ENCODE peak calls at places on chromosomes 4 and X, in six cellular contexts. G is colonic mucosa, X is AG10803, C is WTC11, Z is GM20000, V is M059J. I is an unnamed sample.
A peak's percentile ranks its signal among the peaks of the same experiment; 100 is the strongest.

GRCh38 chrX:642436-643210 is 12.0 kb downstream of the SHOX start:
- DNase-seq in G (no peak), X (no peak), C (no peak), Z (no peak), V (no peak), I (no peak)

GRCh38 chr4:73599182-73599581 is 21.1 kb downstream of the RASSF6 start:
- DNase-seq in G (peak; percentile 85), X (peak; percentile 52), C (peak; percentile 40), Z (no peak), V (peak; percentile 70), I (peak; percentile 93)

GRCh38 chr4:8695237-8696219 is 103.0 kb downstream of the CPZ start:
- DNase-seq in G (no peak), X (no peak), C (no peak), Z (no peak), V (no peak), I (no peak)

GRCh38 chr4:184282251-184282713 is 64.6 kb upstream of the ENPP6 start:
- DNase-seq in G (peak; percentile 75), X (no peak), C (peak; percentile 31), Z (no peak), V (no peak), I (peak; percentile 15)

GRCh38 chrX:131918839-131919238 is 104.3 kb upstream of the STK26 start:
- DNase-seq in G (no peak), X (no peak), C (no peak), Z (no peak), V (no peak), I (no peak)

GRCh38 chrX:73267206-73267605 is 52.6 kb upstream of the NAP1L2 start:
- DNase-seq in G (no peak), X (no peak), C (no peak), Z (no peak), V (no peak), I (no peak)

GRCh38 chr4:121034010-121034409 is 38.3 kb downstream of the NDNF start:
- DNase-seq in G (peak; percentile 29), X (peak; percentile 84), C (no peak), Z (no peak), V (no peak), I (peak; percentile 46)

GRCh38 chr4:155433636-155434360 is 57.0 kb upstream of the MAP9 start:
- DNase-seq in G (no peak), X (no peak), C (no peak), Z (no peak), V (peak; percentile 68), I (peak; percentile 8)

GRCh38 chr4:2083116-2083825 is 24.1 kb downstream of the NAT8L start:
- DNase-seq in G (peak; percentile 6), X (no peak), C (no peak), Z (no peak), V (no peak), I (no peak)

GRCh38 chr4:1136028-1136427 is 22.7 kb upstream of the RNF212 start:
- DNase-seq in G (peak; percentile 35), X (no peak), C (no peak), Z (no peak), V (no peak), I (no peak)

GRCh38 chr4:78441786-78442185 is 109.8 kb upstream of the ANXA3 start:
- DNase-seq in G (no peak), X (no peak), C (no peak), Z (no peak), V (no peak), I (no peak)

GRCh38 chr4:3879681-3880594 is 113.8 kb downstream of the ADRA2C start:
- DNase-seq in G (no peak), X (peak; percentile 10), C (peak; percentile 45), Z (peak; percentile 39), V (no peak), I (no peak)

GRCh38 chrX:45077748-45078424 is 122.8 kb downstream of the DIPK2B start:
- DNase-seq in G (no peak), X (no peak), C (no peak), Z (no peak), V (no peak), I (no peak)

GRCh38 chr4:1571165-1571908 is 112.8 kb downstream of the FAM53A start:
- DNase-seq in G (no peak), X (no peak), C (peak; percentile 8), Z (no peak), V (no peak), I (no peak)

GRCh38 chrX:116009871-116010710 is 160.5 kb upstream of the AGTR2 start:
- DNase-seq in G (no peak), X (no peak), C (peak; percentile 30), Z (peak; percentile 30), V (no peak), I (no peak)

GRCh38 chr4:142984871-142985585 is 138.9 kb upstream of the INPP4B start:
- DNase-seq in G (peak; percentile 19), X (peak; percentile 16), C (peak; percentile 18), Z (no peak), V (peak; percentile 9), I (peak; percentile 26)

GRCh38 chrX:721354-721753 is 90.8 kb downstream of the SHOX start:
- DNase-seq in G (no peak), X (no peak), C (no peak), Z (no peak), V (no peak), I (no peak)

GRCh38 chrX:11787564-11787963 is 29.5 kb downstream of the MSL3 start:
- DNase-seq in G (peak; percentile 58), X (peak; percentile 26), C (peak; percentile 85), Z (no peak), V (peak; percentile 57), I (peak; percentile 76)

GRCh38 chrX:154382483-154383069 is 3.5 kb downstream of the EMD start:
- DNase-seq in G (no peak), X (no peak), C (no peak), Z (no peak), V (no peak), I (no peak)

GRCh38 chrX:154986826-154987575 is 35.5 kb downstream of the F8 start:
- DNase-seq in G (no peak), X (peak; percentile 0), C (no peak), Z (no peak), V (peak; percentile 23), I (no peak)

GRCh38 chrX:153411255-153411987 is at the start of gene ZFP92:
- DNase-seq in G (no peak), X (peak; percentile 2), C (no peak), Z (peak; percentile 86), V (no peak), I (no peak)